ENCODE peak calls at places on chromosomes 1 and 21, in four cellular contexts. U is HepG2, V is GM12878, E is K562. P is an unnamed sample.

GRCh38 chr1:11765661-11766428 is 3.9 kb downstream of the C1orf167 start:
- DNase-seq in U (no peak), V (no peak), E (no peak), P (no peak)

GRCh38 chr1:71641903-71642302 is 561.1 kb upstream of the ZRANB2 start:
- DNase-seq in U (no peak), V (no peak), E (no peak), P (no peak)

GRCh38 chr1:152745289-152745704 is 12.5 kb upstream of the KPRP start:
- DNase-seq in U (peak), V (no peak), E (peak), P (no peak)

GRCh38 chr21:42433946-42434551 is 30.3 kb downstream of the UBASH3A start:
- DNase-seq in U (no peak), V (no peak), E (peak), P (no peak)

GRCh38 chr1:172616646-172617045 is 42.3 kb upstream of the FASLG start:
- DNase-seq in U (no peak), V (no peak), E (no peak), P (no peak)

GRCh38 chr1:35718492-35719336 is at the start of gene C1orf216:
- DNase-seq in U (no peak), V (no peak), E (peak), P (no peak)

GRCh38 chr1:76035053-76035452 is 39.5 kb upstream of the ST6GALNAC3 start:
- DNase-seq in U (peak), V (no peak), E (no peak), P (no peak)

GRCh38 chr1:226681652-226682493 is 57.2 kb downstream of the ITPKB start:
- DNase-seq in U (no peak), V (no peak), E (no peak), P (no peak)

GRCh38 chr1:109140384-109140783 is 26.5 kb downstream of the ELAPOR1 start:
- DNase-seq in U (no peak), V (no peak), E (peak), P (no peak)

GRCh38 chr1:200211157-200211556 is 183.6 kb downstream of the NR5A2 start:
- DNase-seq in U (no peak), V (no peak), E (no peak), P (no peak)

GRCh38 chr1:220810179-220810653 is 23.5 kb downstream of the MTARC1 start:
- DNase-seq in U (peak), V (peak), E (peak), P (peak)

GRCh38 chr1:21914468-21914867 is 22.6 kb downstream of the HSPG2 start:
- DNase-seq in U (no peak), V (no peak), E (no peak), P (no peak)

GRCh38 chr1:171841931-171842723 is 829 bp downstream of the DNM3 start:
- DNase-seq in U (no peak), V (no peak), E (no peak), P (peak)

GRCh38 chr1:202709276-202710041 is 795 bp downstream of the SYT2 start:
- DNase-seq in U (no peak), V (no peak), E (no peak), P (no peak)

GRCh38 chr1:112383759-112384370 is 12.1 kb upstream of the CTTNBP2NL start:
- DNase-seq in U (no peak), V (no peak), E (no peak), P (no peak)

GRCh38 chr1:114040273-114041043 is 61.2 kb downstream of the OLFML3 start:
- DNase-seq in U (no peak), V (no peak), E (no peak), P (no peak)

GRCh38 chr1:59290173-59290954 is 6.5 kb upstream of the FGGY start:
- DNase-seq in U (peak), V (no peak), E (peak), P (peak)

GRCh38 chr1:8047686-8048522 is 21.8 kb upstream of the ERRFI1 start:
- DNase-seq in U (no peak), V (no peak), E (no peak), P (no peak)

GRCh38 chr1:27575861-27576331 is 28.0 kb downstream of the AHDC1 start:
- DNase-seq in U (peak), V (no peak), E (peak), P (peak)

GRCh38 chr1:184637664-184638063 is 117.0 kb downstream of the EDEM3 start:
- DNase-seq in U (no peak), V (no peak), E (no peak), P (no peak)

GRCh38 chr21:37101384-37101783 is 28.3 kb downstream of the TTC3 start:
- DNase-seq in U (no peak), V (no peak), E (no peak), P (no peak)

GRCh38 chr1:228830185-228830953 is 95.1 kb downstream of the RHOU start:
- DNase-seq in U (no peak), V (no peak), E (no peak), P (no peak)

GRCh38 chr21:46149205-46149901 is 6.0 kb downstream of the FTCD start:
- DNase-seq in U (peak), V (no peak), E (no peak), P (no peak)

GRCh38 chr1:86788300-86789206 is 84.2 kb downstream of the SH3GLB1 start:
- DNase-seq in U (peak), V (no peak), E (peak), P (no peak)

GRCh38 chr1:215905493-215906095 is 338.5 kb downstream of the KCTD3 start:
- DNase-seq in U (no peak), V (no peak), E (no peak), P (no peak)

GRCh38 chr1:52157582-52157981 is 15.7 kb downstream of the ZFYVE9 start:
- DNase-seq in U (no peak), V (no peak), E (no peak), P (no peak)

GRCh38 chr1:80656011-80656627 is 1144.6 kb upstream of the ADGRL2 start:
- DNase-seq in U (peak), V (no peak), E (no peak), P (peak)

GRCh38 chr1:3029481-3029961 is 8.3 kb downstream of the ACTRT2 start:
- DNase-seq in U (no peak), V (no peak), E (no peak), P (no peak)

GRCh38 chr1:190444464-190444863 is 33.2 kb downstream of the BRINP3 start:
- DNase-seq in U (no peak), V (no peak), E (no peak), P (no peak)

GRCh38 chr1:161735837-161736236 is 13.7 kb upstream of the DUSP12 start:
- DNase-seq in U (no peak), V (no peak), E (no peak), P (no peak)

GRCh38 chr1:43414634-43415223 is 25.0 kb downstream of the SZT2 start:
- DNase-seq in U (peak), V (no peak), E (peak), P (peak)

GRCh38 chr1:8075511-8076051 is 49.5 kb upstream of the ERRFI1 start:
- DNase-seq in U (no peak), V (no peak), E (no peak), P (no peak)

GRCh38 chr1:204344665-204345064 is 15.1 kb downstream of the PLEKHA6 start:
- DNase-seq in U (no peak), V (no peak), E (no peak), P (no peak)

GRCh38 chr1:50419192-50419906 is 3.9 kb downstream of the DMRTA2 start:
- DNase-seq in U (no peak), V (no peak), E (no peak), P (peak)

GRCh38 chr21:34740198-34740597 is 71.4 kb downstream of the CLIC6 start:
- DNase-seq in U (no peak), V (no peak), E (no peak), P (no peak)

GRCh38 chr21:34744801-34745200 is 76.0 kb downstream of the CLIC6 start:
- DNase-seq in U (no peak), V (no peak), E (no peak), P (no peak)

GRCh38 chr21:34743285-34743684 is 74.5 kb downstream of the CLIC6 start:
- DNase-seq in U (no peak), V (no peak), E (no peak), P (no peak)

GRCh38 chr21:34745557-34746255 is 76.9 kb downstream of the CLIC6 start:
- DNase-seq in U (peak), V (peak), E (peak), P (peak)

GRCh38 chr21:34743831-34744230 is 75.0 kb downstream of the CLIC6 start:
- DNase-seq in U (no peak), V (no peak), E (no peak), P (no peak)
- TF ChIP-seq TARDBP in U (no peak), V (no peak), E (no peak), P (no peak)

GRCh38 chr1:166069390-166069789 is 97.4 kb downstream of the FAM78B start:
- DNase-seq in U (no peak), V (no peak), E (peak), P (no peak)
- TF ChIP-seq SP1 in U (no peak), V (no peak), E (no peak), P (no peak)

DNA sequence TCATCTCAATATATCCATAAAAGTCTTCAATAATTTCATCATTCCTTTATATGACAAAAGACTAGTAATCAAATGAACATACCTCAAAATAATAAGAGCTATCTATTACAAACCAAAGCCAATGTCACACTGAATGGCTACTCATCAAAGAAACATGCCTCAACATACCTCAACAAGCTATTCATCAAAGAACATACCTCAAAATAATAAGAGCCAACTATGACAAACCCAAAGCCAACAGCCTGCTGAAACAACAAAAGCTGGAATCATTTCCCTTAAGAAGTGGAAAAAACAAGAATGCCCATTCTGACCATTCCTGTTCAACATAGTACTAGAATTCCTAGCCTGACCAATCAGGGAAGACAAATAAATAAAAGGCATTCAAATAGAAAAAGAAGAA is 1373.7 kb downstream of the BRINP3 start:
- DNase-seq in U (no peak), V (no peak), E (no peak), P (no peak)
- TF ChIP-seq FOXM1 in U (no peak), V (no peak), E (no peak), P (no peak)

GRCh38 chr1:208559597-208559996 is 315.4 kb upstream of the PLXNA2 start:
- DNase-seq in U (no peak), V (no peak), E (no peak), P (no peak)
- TF ChIP-seq TARDBP in U (no peak), V (no peak), E (no peak), P (no peak)

GRCh38 chr1:28833396-28833795 is 21.4 kb downstream of the OPRD1 start:
- DNase-seq in U (no peak), V (no peak), E (no peak), P (no peak)

GRCh38 chr1:28832966-28833365 is 21.0 kb downstream of the OPRD1 start:
- DNase-seq in U (no peak), V (no peak), E (no peak), P (no peak)

GRCh38 chr1:28836421-28836956 is 24.5 kb downstream of the OPRD1 start:
- DNase-seq in U (no peak), V (no peak), E (no peak), P (no peak)

GRCh38 chr1:28835237-28835650 is 23.3 kb downstream of the OPRD1 start:
- DNase-seq in U (no peak), V (no peak), E (no peak), P (no peak)

GRCh38 chr1:28830814-28831213 is 18.8 kb downstream of the OPRD1 start:
- DNase-seq in U (no peak), V (no peak), E (peak), P (no peak)
- TF ChIP-seq SP1 in U (no peak), V (no peak), E (no peak), P (no peak)

DNA sequence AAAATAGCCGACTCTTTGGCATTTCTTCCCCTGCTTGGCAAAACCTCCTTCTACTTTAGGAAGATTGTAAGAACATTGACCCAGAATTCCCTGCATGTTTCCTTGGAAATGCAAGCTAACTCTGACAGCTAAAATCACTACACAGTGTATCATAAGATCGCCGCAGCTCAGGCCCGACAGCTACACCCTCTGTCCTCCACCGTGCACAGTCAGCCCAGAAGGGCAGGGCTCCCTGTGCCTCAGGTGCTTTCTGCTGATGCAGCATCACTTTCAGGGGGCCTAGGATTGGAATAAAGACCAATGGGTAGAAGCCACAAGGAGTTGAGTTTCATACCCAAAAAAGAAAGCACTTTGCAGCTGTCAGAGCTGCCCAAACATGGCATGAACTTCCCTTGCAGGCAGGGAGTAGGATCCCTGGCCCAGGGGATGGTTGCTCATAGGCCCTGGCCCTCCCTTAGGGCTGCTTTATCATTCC is 145.3 kb downstream of the SEC16B start:
- DNase-seq in U (no peak), V (no peak), E (no peak), P (no peak)
- TF ChIP-seq FOXM1 in U (no peak), V (no peak), E (no peak), P (no peak)

DNA sequence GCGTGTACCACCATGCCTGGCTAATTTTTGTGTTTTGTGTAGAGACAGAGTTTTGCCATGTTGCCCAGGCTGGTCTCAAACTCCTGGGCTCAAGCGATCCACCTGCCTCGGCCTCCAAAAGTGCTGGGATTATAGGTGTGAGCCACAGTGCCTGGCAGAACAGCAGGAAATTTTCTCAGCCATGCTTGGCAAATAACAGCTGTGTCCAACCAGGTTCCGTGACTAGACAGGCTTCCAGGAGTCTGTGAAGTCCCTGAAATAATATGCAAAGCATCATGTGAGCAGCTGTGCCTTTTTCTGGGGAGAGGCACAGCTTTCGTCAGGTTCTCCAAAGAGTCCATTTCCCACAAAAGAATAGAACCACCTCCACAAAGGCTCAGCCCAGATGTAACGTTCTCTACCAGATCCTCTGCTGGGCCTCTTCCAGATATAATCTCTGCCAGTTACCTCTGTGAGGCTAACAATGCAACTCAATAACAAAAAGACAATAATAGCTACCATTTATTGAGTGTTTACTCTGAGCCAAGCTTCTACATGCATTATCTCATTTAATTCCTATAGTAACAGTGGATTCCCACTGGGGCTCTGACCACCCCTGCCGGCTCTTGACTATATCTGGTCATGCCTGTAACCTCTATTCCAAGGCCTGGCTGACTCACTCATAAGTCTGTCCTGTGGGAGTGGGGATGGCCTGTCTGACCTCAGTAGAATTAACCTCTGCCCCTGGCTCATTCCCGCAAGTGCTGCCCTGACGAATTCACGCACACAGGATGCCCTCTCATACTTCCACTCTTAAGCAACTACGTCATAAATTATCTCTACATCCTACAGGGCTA is 4.0 kb upstream of the NKAIN1 start:
- DNase-seq in U (no peak), V (no peak), E (no peak), P (no peak)
- TF ChIP-seq TARDBP in U (no peak), V (no peak), E (no peak), P (no peak)